ENCODE peak calls at places on chromosome 4, in seven cellular contexts. D is cardiac muscle cell, F is PC-3, U is glutamatergic neuron, G is HFF-Myc, W is hepatocyte, V is dorsolateral prefrontal cortex. R is an unnamed sample.

GRCh38 chr4:38025665-38026064 is 65.5 kb downstream of the PTTG2 start:
- DNase-seq in D (peak; percentile 31), F (no peak), U (no peak), G (no peak), W (no peak), V (no peak), R (no peak)

GRCh38 chr4:127124919-127125318 is 507.8 kb upstream of the INTU start:
- DNase-seq in D (no peak), F (peak; percentile 6), U (no peak), G (no peak), W (peak; percentile 9), V (no peak), R (no peak)

GRCh38 chr4:36651253-36651652 is 369.8 kb downstream of the DTHD1 start:
- DNase-seq in D (no peak), F (no peak), U (no peak), G (no peak), W (no peak), V (no peak), R (no peak)

GRCh38 chr4:107800686-107801085 is 24.0 kb upstream of the SGMS2 start:
- DNase-seq in D (no peak), F (no peak), U (no peak), G (no peak), W (no peak), V (no peak), R (no peak)

GRCh38 chr4:185219551-185220344 is 10.3 kb downstream of the SNX25 start:
- DNase-seq in D (no peak), F (no peak), U (no peak), G (no peak), W (peak; percentile 40), V (no peak), R (no peak)

GRCh38 chr4:14871676-14872430 is 130.4 kb upstream of the CPEB2 start:
- DNase-seq in D (peak; percentile 59), F (peak; percentile 90), U (peak; percentile 19), G (no peak), W (no peak), V (no peak), R (no peak)

GRCh38 chr4:108240356-108240755 is 71.6 kb upstream of the LEF1 start:
- DNase-seq in D (no peak), F (no peak), U (no peak), G (no peak), W (no peak), V (no peak), R (no peak)

GRCh38 chr4:832108-832507 is 6.2 kb upstream of the CPLX1 start:
- DNase-seq in D (no peak), F (no peak), U (no peak), G (no peak), W (no peak), V (no peak), R (no peak)

GRCh38 chr4:13289391-13289790 is 194.7 kb downstream of the RAB28 start:
- DNase-seq in D (no peak), F (peak; percentile 36), U (no peak), G (no peak), W (no peak), V (no peak), R (no peak)

GRCh38 chr4:1365271-1366178 is 18.5 kb downstream of the UVSSA start:
- DNase-seq in D (no peak), F (no peak), U (peak; percentile 16), G (no peak), W (no peak), V (no peak), R (no peak)

GRCh38 chr4:3291969-3292570 is 751 bp upstream of the RGS12 start:
- DNase-seq in D (peak; percentile 65), F (peak; percentile 52), U (peak; percentile 64), G (no peak), W (peak; percentile 80), V (peak; percentile 42), R (no peak)

GRCh38 chr4:190018201-190018920 is 8.7 kb downstream of the FRG2 start:
- DNase-seq in D (no peak), F (no peak), U (no peak), G (no peak), W (no peak), V (no peak), R (no peak)

GRCh38 chr4:127047930-127048329 is 584.8 kb upstream of the INTU start:
- DNase-seq in D (no peak), F (no peak), U (no peak), G (no peak), W (no peak), V (no peak), R (no peak)

GRCh38 chr4:27081675-27082579 is 221.3 kb downstream of the STIM2 start:
- DNase-seq in D (no peak), F (no peak), U (no peak), G (no peak), W (no peak), V (no peak), R (no peak)

GRCh38 chr4:11428701-11429571 is at the start of gene HS3ST1:
- DNase-seq in D (peak; percentile 78), F (peak; percentile 86), U (peak; percentile 79), G (no peak), W (peak; percentile 94), V (peak; percentile 54), R (peak; percentile 43)

GRCh38 chr4:85777908-85778808 is 303.2 kb downstream of the ARHGAP24 start:
- DNase-seq in D (no peak), F (peak; percentile 23), U (no peak), G (no peak), W (no peak), V (no peak), R (no peak)

GRCh38 chr4:54855221-54855854 is 197.6 kb downstream of the KIT start:
- DNase-seq in D (no peak), F (no peak), U (no peak), G (no peak), W (no peak), V (no peak), R (no peak)

GRCh38 chr4:77310931-77311330 is 153.9 kb downstream of the CCNG2 start:
- DNase-seq in D (no peak), F (no peak), U (no peak), G (no peak), W (peak; percentile 30), V (no peak), R (no peak)

GRCh38 chr4:185839770-185840169 is 27.8 kb upstream of the SORBS2 start:
- DNase-seq in D (no peak), F (no peak), U (no peak), G (no peak), W (peak; percentile 53), V (no peak), R (no peak)

GRCh38 chr4:46645092-46645491 is 255.2 kb upstream of the GABRA2 start:
- DNase-seq in D (no peak), F (no peak), U (no peak), G (no peak), W (no peak), V (no peak), R (no peak)

GRCh38 chr4:112905728-112906127 is 143.7 kb upstream of the ANK2 start:
- DNase-seq in D (no peak), F (no peak), U (no peak), G (no peak), W (no peak), V (no peak), R (no peak)

GRCh38 chr4:16843831-16844508 is 54.5 kb downstream of the LDB2 start:
- DNase-seq in D (no peak), F (no peak), U (no peak), G (peak; percentile 92), W (peak; percentile 34), V (no peak), R (no peak)

GRCh38 chr4:4260185-4260751 is 12.2 kb upstream of the TMEM128 start:
- DNase-seq in D (no peak), F (peak; percentile 74), U (no peak), G (peak; percentile 38), W (no peak), V (no peak), R (no peak)

GRCh38 chr4:60913026-60913425 is 287.1 kb upstream of the ADGRL3 start:
- DNase-seq in D (no peak), F (no peak), U (no peak), G (no peak), W (peak; percentile 14), V (no peak), R (no peak)

GRCh38 chr4:15303052-15303641 is 124.7 kb upstream of the C1QTNF7 start:
- DNase-seq in D (no peak), F (peak; percentile 82), U (no peak), G (peak; percentile 63), W (peak; percentile 26), V (no peak), R (no peak)

GRCh38 chr4:145531193-145531592 is 49.5 kb downstream of the SMAD1 start:
- DNase-seq in D (no peak), F (no peak), U (peak; percentile 37), G (no peak), W (no peak), V (peak; percentile 74), R (no peak)

GRCh38 chr4:5998333-5998936 is 19.8 kb downstream of the C4orf50 start:
- DNase-seq in D (peak; percentile 80), F (peak; percentile 59), U (peak; percentile 84), G (peak; percentile 29), W (peak; percentile 85), V (peak; percentile 76), R (no peak)
- TF ChIP-seq CTCF in D (peak; percentile 96), F (peak; percentile 93), U (peak; percentile 93), G (peak; percentile 97), W (peak; percentile 98), V (peak; percentile 90), R (no peak)

DNA sequence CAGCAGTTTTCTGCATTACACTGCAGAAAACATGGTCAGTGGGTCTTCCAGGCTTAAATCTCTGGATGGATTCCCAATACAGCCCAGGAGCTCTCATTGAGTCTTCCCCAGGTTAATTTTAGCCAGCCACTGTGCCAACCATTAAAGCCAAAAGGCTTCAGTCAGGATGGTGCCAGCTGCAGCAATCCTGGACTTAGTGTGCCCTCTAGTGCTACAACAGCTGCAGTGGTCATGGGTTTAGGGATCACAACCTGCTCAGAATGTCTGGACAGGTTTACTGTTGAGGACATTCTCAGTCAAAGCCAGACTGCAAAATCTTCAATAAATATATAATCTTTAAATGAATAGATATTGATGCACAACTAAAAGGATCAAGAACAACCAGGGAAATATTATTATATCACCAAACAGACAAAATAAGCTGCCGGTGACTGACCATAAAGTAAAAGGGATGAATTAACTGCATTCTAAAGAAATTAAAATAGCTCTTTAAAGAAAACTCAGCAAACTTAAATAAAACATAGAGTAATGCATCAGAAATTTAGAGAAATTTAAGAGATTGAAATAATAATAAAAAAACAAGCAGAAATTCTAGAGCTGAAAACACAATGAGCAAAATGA is 639.9 kb downstream of the SPOCK3 start:
- DNase-seq in D (peak; percentile 77), F (peak; percentile 78), U (peak; percentile 25), G (peak; percentile 6), W (peak; percentile 74), V (no peak), R (no peak)
- TF ChIP-seq CTCF in D (peak; percentile 66), F (peak; percentile 82), U (no peak), G (peak; percentile 55), W (peak; percentile 80), V (no peak), R (no peak)

GRCh38 chr4:125316781-125317525 is 2.2 kb downstream of the FAT4 start:
- DNase-seq in D (peak; percentile 41), F (no peak), U (peak; percentile 57), G (no peak), W (peak; percentile 40), V (no peak), R (peak; percentile 23)
- TF ChIP-seq CTCF in D (peak; percentile 18), F (no peak), U (peak; percentile 8), G (peak; percentile 32), W (peak; percentile 35), V (peak; percentile 41), R (no peak)

DNA sequence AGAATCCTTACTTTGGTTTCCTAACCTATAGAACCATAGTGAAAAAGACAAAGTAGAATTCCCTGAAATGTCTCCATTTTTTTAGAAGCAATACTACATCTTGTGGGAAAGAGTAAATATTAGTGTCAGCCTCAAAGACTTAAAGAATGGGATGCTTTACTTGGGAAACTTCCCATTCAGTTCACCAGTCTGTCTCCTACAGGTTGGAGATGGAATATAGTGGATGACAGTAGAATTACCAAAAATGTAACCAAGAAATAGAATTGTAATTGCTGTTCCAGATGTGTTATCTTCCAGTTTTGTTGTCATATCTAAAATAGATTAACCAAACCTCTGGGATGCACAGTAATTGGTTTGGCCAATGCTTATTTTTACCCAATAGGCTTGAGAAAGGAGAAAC is 338.6 kb upstream of the GRID2 start:
- DNase-seq in D (no peak), F (no peak), U (no peak), G (no peak), W (no peak), V (no peak), R (no peak)
- TF ChIP-seq CTCF in D (peak; percentile 21), F (no peak), U (no peak), G (no peak), W (peak; percentile 5), V (no peak), R (no peak)